ENCODE peak calls at places on chromosome 5, in four cellular contexts. Z is K562, W is GM12878, Y is H1. T is an unnamed sample.

GRCh38 chr5:65133473-65134110 is 348.1 kb downstream of the ADAMTS6 start:
- DNase-seq in Z (no peak), W (no peak), Y (no peak), T (no peak)

GRCh38 chr5:78761831-78762230 is 113.3 kb upstream of the LHFPL2 start:
- DNase-seq in Z (no peak), W (no peak), Y (no peak), T (peak)

GRCh38 chr5:57501414-57502321 is 19.1 kb upstream of the ACTBL2 start:
- DNase-seq in Z (no peak), W (no peak), Y (no peak), T (no peak)

GRCh38 chr5:136020383-136021015 is 8.3 kb upstream of the TGFBI start:
- DNase-seq in Z (peak), W (no peak), Y (no peak), T (peak)

GRCh38 chr5:87132696-87133095 is 135.0 kb upstream of the RASA1 start:
- DNase-seq in Z (no peak), W (no peak), Y (no peak), T (no peak)

GRCh38 chr5:65906256-65906655 is 20.1 kb upstream of the ERBIN start:
- DNase-seq in Z (no peak), W (no peak), Y (no peak), T (no peak)

GRCh38 chr5:124923131-124923530 is 176.7 kb upstream of the ZNF608 start:
- DNase-seq in Z (no peak), W (no peak), Y (no peak), T (no peak)

GRCh38 chr5:85591311-85591710 is 1026.4 kb upstream of the COX7C start:
- DNase-seq in Z (no peak), W (no peak), Y (no peak), T (no peak)

GRCh38 chr5:142115937-142116614 is 7.5 kb downstream of the NDFIP1 start:
- DNase-seq in Z (no peak), W (no peak), Y (no peak), T (no peak)

GRCh38 chr5:176994460-176995121 is 12.0 kb downstream of the UIMC1 start:
- DNase-seq in Z (peak), W (peak), Y (no peak), T (peak)

GRCh38 chr5:122385286-122385685 is 73.2 kb downstream of the SNCAIP start:
- DNase-seq in Z (no peak), W (no peak), Y (no peak), T (no peak)

GRCh38 chr5:133050500-133050899 is 1.3 kb upstream of the HSPA4 start:
- DNase-seq in Z (no peak), W (no peak), Y (no peak), T (no peak)

GRCh38 chr5:9348296-9348996 is 197.4 kb downstream of the SEMA5A start:
- DNase-seq in Z (no peak), W (no peak), Y (no peak), T (no peak)

GRCh38 chr5:142900926-142901325 is 130.7 kb downstream of the ARHGAP26 start:
- DNase-seq in Z (no peak), W (no peak), Y (no peak), T (no peak)

GRCh38 chr5:157167219-157167621 is 1.2 kb upstream of the GARIN3 start:
- DNase-seq in Z (no peak), W (peak), Y (no peak), T (no peak)

GRCh38 chr5:39835371-39835770 is 410.6 kb upstream of the DAB2 start:
- DNase-seq in Z (no peak), W (no peak), Y (no peak), T (no peak)

GRCh38 chr5:97073420-97073819 is 69.0 kb downstream of the LIX1 start:
- DNase-seq in Z (no peak), W (no peak), Y (no peak), T (no peak)

GRCh38 chr5:72633649-72634048 is 126.4 kb upstream of the ZNF366 start:
- DNase-seq in Z (peak), W (no peak), Y (no peak), T (no peak)

GRCh38 chr5:88786789-88787188 is 96.2 kb downstream of the MEF2C start:
- DNase-seq in Z (no peak), W (no peak), Y (no peak), T (no peak)

GRCh38 chr5:178340637-178341036 is 108.0 kb upstream of the PHYKPL start:
- DNase-seq in Z (no peak), W (no peak), Y (no peak), T (no peak)

GRCh38 chr5:142883438-142883837 is 113.3 kb downstream of the ARHGAP26 start:
- DNase-seq in Z (no peak), W (no peak), Y (no peak), T (no peak)

GRCh38 chr5:131466171-131466766 is 168.8 kb downstream of the RAPGEF6 start:
- DNase-seq in Z (no peak), W (no peak), Y (no peak), T (no peak)

GRCh38 chr5:111792659-111793058 is 35.7 kb upstream of the NREP start:
- DNase-seq in Z (no peak), W (no peak), Y (no peak), T (no peak)

GRCh38 chr5:74630387-74631087 is 10.0 kb downstream of the ENC1 start:
- DNase-seq in Z (no peak), W (no peak), Y (no peak), T (no peak)

GRCh38 chr5:77960863-77961396 is 184.8 kb upstream of the TBCA start:
- DNase-seq in Z (no peak), W (no peak), Y (no peak), T (no peak)

GRCh38 chr5:180294401-180294800 is 2.5 kb upstream of the MAPK9 start:
- DNase-seq in Z (no peak), W (no peak), Y (no peak), T (no peak)

GRCh38 chr5:140205952-140206351 is 31.0 kb downstream of the CYSTM1 start:
- DNase-seq in Z (no peak), W (no peak), Y (peak), T (no peak)

GRCh38 chr5:1204693-1205242 is 3.4 kb downstream of the SLC6A19 start:
- DNase-seq in Z (peak), W (no peak), Y (no peak), T (peak)

GRCh38 chr5:98935206-98935605 is 6.4 kb upstream of the CHD1 start:
- DNase-seq in Z (no peak), W (no peak), Y (no peak), T (no peak)
- TF ChIP-seq HDAC6 in Z (no peak), W (no peak), Y (no peak), T (no peak)

GRCh38 chr5:101717729-101718128 is 578.4 kb downstream of the SLCO4C1 start:
- DNase-seq in Z (no peak), W (no peak), Y (no peak), T (no peak)
- TF ChIP-seq HDAC6 in Z (no peak), W (no peak), Y (no peak), T (no peak)

GRCh38 chr5:159448841-159449407 is 118.6 kb upstream of the IL12B start:
- DNase-seq in Z (no peak), W (no peak), Y (no peak), T (no peak)

GRCh38 chr5:159452480-159453167 is 122.3 kb upstream of the IL12B start:
- DNase-seq in Z (no peak), W (no peak), Y (no peak), T (no peak)

GRCh38 chr5:159450417-159450816 is 120.1 kb upstream of the IL12B start:
- DNase-seq in Z (no peak), W (no peak), Y (no peak), T (no peak)

GRCh38 chr5:159451197-159452052 is 121.1 kb upstream of the IL12B start:
- DNase-seq in Z (no peak), W (no peak), Y (no peak), T (no peak)

DNA sequence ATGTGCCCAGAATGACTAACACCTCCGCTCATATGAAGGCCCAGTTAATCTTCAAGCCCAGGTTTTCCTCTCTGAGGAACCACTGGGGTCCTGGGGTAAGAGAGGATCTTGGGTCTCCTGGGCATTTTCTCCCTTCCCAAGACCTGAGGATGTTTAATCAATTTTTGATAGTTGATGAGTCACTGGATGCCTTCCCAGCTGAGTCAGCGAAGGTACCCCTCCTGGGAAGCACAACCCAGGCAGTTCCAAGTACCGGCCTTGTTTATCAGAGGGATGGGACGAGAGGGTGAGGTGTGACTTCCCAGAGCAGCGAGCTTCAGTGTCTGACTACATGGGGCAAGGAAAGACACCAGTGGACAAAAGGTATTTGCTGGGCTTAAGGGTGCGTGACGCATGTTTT is 119.6 kb upstream of the IL12B start:
- DNase-seq in Z (no peak), W (no peak), Y (no peak), T (no peak)
- TF ChIP-seq HDAC6 in Z (no peak), W (no peak), Y (no peak), T (no peak)

DNA sequence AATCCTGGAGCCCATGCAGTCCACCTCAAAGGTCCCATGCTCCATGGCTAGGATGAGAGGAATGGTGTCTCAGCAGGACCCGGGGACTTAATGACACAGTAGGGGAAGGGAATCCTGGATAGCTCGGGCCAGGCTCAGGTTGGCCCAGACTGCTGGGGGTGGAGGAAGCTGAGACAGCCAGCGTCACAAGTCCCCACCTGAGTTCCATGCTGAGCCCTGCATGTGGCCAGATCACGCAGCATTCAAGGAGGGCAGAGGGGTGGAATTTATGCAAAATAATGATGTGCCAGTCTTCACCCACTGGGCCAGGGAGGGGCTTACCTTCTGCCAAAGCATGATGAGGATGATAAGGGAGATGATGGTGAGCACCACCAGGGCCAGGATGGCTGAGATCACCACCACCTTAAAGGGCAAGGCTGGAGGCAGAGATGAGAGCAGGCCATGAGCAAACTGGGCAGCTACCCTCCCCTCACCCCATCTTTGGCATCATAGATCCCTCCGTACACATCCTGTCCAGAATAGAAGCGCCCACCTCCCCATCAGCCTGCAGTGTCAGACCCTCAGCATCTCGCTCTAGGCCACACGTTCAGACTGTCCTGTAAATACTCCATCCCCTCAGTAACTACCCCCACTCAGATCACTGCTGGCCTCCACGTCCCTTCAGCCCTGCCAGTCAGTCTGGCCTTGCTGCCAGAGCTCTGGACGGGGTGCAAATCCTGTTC is 29.3 kb downstream of the PDGFRB start:
- DNase-seq in Z (no peak), W (no peak), Y (no peak), T (no peak)
- TF ChIP-seq HDAC6 in Z (no peak), W (no peak), Y (no peak), T (no peak)

T was measured in HepG2.